ENCODE peak calls at places on chromosomes 5 and 9, in five cellular contexts. G, T, W, E and A are unnamed samples.

GRCh38 chr9:96417051-96417586 is 1.1 kb downstream of the ZNF367 start:
- DNase-seq in G (peak; percentile 99), W (peak; percentile 82), E (peak; percentile 92), T (peak; percentile 94), A (peak; percentile 89)

GRCh38 chr9:79570449-79571308 is 1.1 kb upstream of the TLE4 start:
- DNase-seq in T (peak; percentile 78), W (peak; percentile 46), E (peak; percentile 61), G (peak; percentile 45), A (peak; percentile 36)

GRCh38 chr9:76371901-76372300 is 22.3 kb downstream of the RFK start:
- DNase-seq in T (no peak), W (no peak), G (no peak), E (no peak), A (no peak)

GRCh38 chr9:16884952-16885513 is 14.6 kb upstream of the BNC2 start:
- DNase-seq in E (peak; percentile 40), G (no peak), W (no peak), T (peak; percentile 79), A (no peak)

GRCh38 chr9:76414656-76415055 is 20.4 kb upstream of the RFK start:
- DNase-seq in W (no peak), T (no peak), G (no peak), E (no peak), A (no peak)

GRCh38 chr5:179553006-179553405 is 2.7 kb downstream of the RUFY1 start:
- DNase-seq in G (no peak), E (no peak), T (no peak), W (no peak), A (no peak)

GRCh38 chr5:73729329-73729728 is 103.3 kb downstream of the ARHGEF28 start:
- DNase-seq in E (no peak), G (no peak), W (no peak), T (no peak), A (no peak)

GRCh38 chr5:149615976-149616375 is 34.7 kb downstream of the ARHGEF37 start:
- DNase-seq in G (no peak), E (no peak), W (no peak), T (peak; percentile 91), A (no peak)

GRCh38 chr9:131641618-131642495 is 96.5 kb downstream of the PRRT1B start:
- DNase-seq in W (no peak), G (no peak), E (no peak), T (peak; percentile 90), A (no peak)

GRCh38 chr9:21608200-21608599 is 126.1 kb upstream of the IFNE start:
- DNase-seq in E (no peak), G (no peak), T (no peak), W (no peak), A (no peak)

GRCh38 chr9:21615446-21615845 is 133.3 kb upstream of the IFNE start:
- DNase-seq in W (no peak), G (no peak), T (no peak), E (no peak), A (no peak)

GRCh38 chr9:21615018-21615417 is 132.9 kb upstream of the IFNE start:
- DNase-seq in E (no peak), T (no peak), G (no peak), W (no peak), A (no peak)

GRCh38 chr9:21609506-21609905 is 127.4 kb upstream of the IFNE start:
- DNase-seq in E (no peak), T (no peak), G (no peak), W (no peak), A (no peak)

GRCh38 chr9:21611896-21612295 is 129.8 kb upstream of the IFNE start:
- DNase-seq in W (no peak), G (peak; percentile 64), E (no peak), T (no peak), A (no peak)
- TF ChIP-seq CTCF in W (no peak), G (no peak), E (no peak), T (no peak), A (no peak)

DNA sequence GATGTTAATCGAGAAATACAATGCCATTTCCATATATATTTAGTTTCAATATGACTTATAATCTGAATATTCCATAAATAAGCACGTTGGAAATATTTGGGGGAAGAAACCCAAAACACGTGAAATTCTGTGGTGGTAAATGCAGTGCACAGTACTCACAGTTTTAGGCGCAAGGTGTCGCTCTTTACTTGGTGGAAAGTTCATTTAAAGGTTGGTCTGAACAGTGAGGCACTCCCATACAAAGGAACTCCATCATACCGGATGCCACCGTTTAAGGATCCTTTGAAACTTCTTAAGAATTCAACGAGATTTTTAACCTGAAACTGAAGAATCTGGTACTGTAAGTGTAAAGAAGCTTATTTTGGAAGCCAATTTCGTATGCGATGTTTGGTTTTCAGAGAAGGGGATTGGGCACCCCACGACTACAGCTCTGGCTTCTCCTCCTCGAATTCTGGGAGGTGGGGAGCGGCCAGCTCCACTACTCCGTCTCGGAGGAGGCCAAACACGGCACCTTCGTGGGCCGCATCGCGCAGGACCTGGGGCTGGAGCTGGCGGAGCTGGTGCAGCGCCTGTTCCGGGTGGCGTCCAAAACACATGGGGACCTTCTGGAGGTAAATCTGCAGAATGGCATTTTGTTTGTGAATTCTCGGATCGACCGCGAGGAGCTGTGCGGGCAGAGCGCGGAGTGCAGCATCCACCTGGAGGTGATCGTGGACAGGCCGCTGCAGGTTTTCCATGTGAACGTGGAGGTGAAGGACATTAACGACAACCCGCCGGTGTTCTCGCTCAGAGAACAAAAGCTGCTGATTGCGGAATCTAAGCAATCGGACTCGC is at the start of gene PCDHA11:
- DNase-seq in G (peak; percentile 40), T (no peak), W (no peak), E (no peak), A (no peak)
- TF ChIP-seq CTCF in G (peak; percentile 56), T (no peak), W (no peak), E (no peak), A (no peak)

GRCh38 chr5:42516282-42517042 is 93.2 kb downstream of the GHR start:
- DNase-seq in W (no peak), T (no peak), E (no peak), G (no peak), A (no peak)

GRCh38 chr5:42515504-42515903 is 92.3 kb downstream of the GHR start:
- DNase-seq in T (no peak), G (no peak), W (no peak), E (no peak), A (no peak)

GRCh38 chr5:42513246-42513645 is 90.0 kb downstream of the GHR start:
- DNase-seq in T (no peak), W (no peak), E (no peak), G (no peak), A (no peak)

GRCh38 chr5:42517164-42517563 is 93.9 kb downstream of the GHR start:
- DNase-seq in T (no peak), G (no peak), W (no peak), E (no peak), A (no peak)

GRCh38 chr5:42514759-42515158 is 91.5 kb downstream of the GHR start:
- DNase-seq in T (no peak), G (no peak), W (no peak), E (no peak), A (no peak)
- TF ChIP-seq CTCF in T (no peak), G (no peak), W (no peak), E (no peak), A (no peak)

GRCh38 chr9:137222190-137223077 is at the start of gene RNF208:
- DNase-seq in T (no peak), W (no peak), G (no peak), E (no peak), A (no peak)
- TF ChIP-seq CTCF in T (no peak), W (no peak), G (no peak), E (no peak), A (no peak)

GRCh38 chr9:85427749-85428148 is 314.0 kb downstream of the AGTPBP1 start:
- DNase-seq in W (no peak), G (no peak), T (no peak), E (no peak), A (no peak)

GRCh38 chr9:85433046-85433445 is 308.7 kb downstream of the AGTPBP1 start:
- DNase-seq in W (no peak), E (no peak), G (no peak), T (no peak), A (no peak)

GRCh38 chr9:85432599-85432998 is 309.2 kb downstream of the AGTPBP1 start:
- DNase-seq in W (no peak), G (no peak), E (no peak), T (no peak), A (no peak)

GRCh38 chr9:85430659-85431370 is 310.9 kb downstream of the AGTPBP1 start:
- DNase-seq in E (no peak), T (no peak), G (no peak), W (no peak), A (no peak)

DNA sequence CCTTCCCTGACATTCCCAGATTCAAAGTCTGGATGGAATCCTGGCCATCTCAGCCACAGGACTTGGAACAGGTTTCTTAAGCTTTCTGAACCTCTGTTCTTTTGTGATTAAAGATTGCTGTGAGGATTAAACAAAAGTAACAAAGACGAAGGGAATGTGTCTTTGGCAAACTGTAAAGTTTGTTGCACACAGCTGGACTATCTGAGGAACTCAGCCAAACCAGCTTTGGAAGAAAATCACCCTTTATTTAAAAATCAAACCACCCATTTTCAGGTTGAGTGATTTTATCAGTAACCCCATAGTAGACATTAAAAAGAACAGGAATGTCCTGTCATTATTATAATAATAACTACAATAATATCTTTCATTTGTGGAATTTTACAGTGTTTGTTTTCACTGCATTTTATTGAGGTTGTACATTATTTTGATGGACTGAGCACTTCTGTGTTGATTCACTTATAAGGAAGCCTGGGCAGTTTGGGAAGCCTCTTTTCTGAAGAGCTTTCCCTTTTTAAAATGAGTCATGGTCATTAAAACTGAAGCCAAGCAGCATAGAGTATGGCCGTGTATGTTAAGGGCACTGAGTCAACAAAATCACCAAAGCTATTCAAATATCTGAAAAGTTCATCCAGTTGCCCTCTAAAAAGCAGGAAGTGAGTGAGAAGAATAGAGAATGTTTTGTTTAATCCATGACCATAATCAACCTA is 310.2 kb downstream of the AGTPBP1 start:
- DNase-seq in G (peak; percentile 26), W (no peak), E (no peak), T (no peak), A (no peak)
- TF ChIP-seq CTCF in G (no peak), W (no peak), E (no peak), T (no peak), A (no peak)